ENCODE peak calls at places on chromosomes 6 and 20, in eight cellular contexts. T, X, L, R, N, J, S and H are unnamed samples.

GRCh38 chr6:2999005-2999620 is 581 bp upstream of the NQO2 start:
- DNase-seq in J (peak), L (no peak), R (no peak), X (peak), S (peak), T (peak), N (no peak), H (peak)

GRCh38 chr6:8274240-8274639 is 161.1 kb downstream of the SLC35B3 start:
- DNase-seq in N (no peak), X (no peak), L (no peak), T (no peak), J (no peak), R (no peak), S (no peak), H (no peak)

GRCh38 chr6:41039060-41039998 is at the start of gene UNC5CL:
- DNase-seq in X (peak), J (no peak), N (no peak), R (peak), L (no peak), S (no peak), T (no peak), H (peak)

GRCh38 chr20:62537649-62538292 is 62.0 kb upstream of the GATA5 start:
- DNase-seq in T (no peak), S (no peak), J (no peak), N (no peak), X (no peak), L (no peak), R (no peak), H (no peak)

GRCh38 chr20:2814587-2815051 is at the start of gene C20orf141:
- DNase-seq in T (peak), N (no peak), R (no peak), L (no peak), J (no peak), S (no peak), X (no peak), H (no peak)

GRCh38 chr6:144064402-144064830 is 31.0 kb downstream of the SF3B5 start:
- DNase-seq in X (peak), J (no peak), L (peak), T (no peak), S (peak), N (peak), R (peak), H (peak)

GRCh38 chr6:47151232-47151898 is 109.2 kb upstream of the ADGRF1 start:
- DNase-seq in R (no peak), S (no peak), J (no peak), N (no peak), X (no peak), L (no peak), T (no peak), H (no peak)

GRCh38 chr20:51696304-51697118 is 71.7 kb downstream of the ATP9A start:
- DNase-seq in N (no peak), L (no peak), R (peak), S (no peak), X (no peak), J (no peak), T (peak), H (no peak)

GRCh38 chr20:38127920-38128528 is 37.0 kb downstream of the TGM2 start:
- DNase-seq in T (no peak), J (no peak), X (no peak), L (no peak), R (no peak), N (no peak), S (no peak), H (no peak)

GRCh38 chr20:62796699-62797491 is 622 bp downstream of the MRGBP start:
- DNase-seq in L (no peak), N (peak), X (no peak), R (no peak), J (no peak), T (no peak), S (peak), H (no peak)

GRCh38 chr6:24931296-24931695 is 4.5 kb downstream of the RIPOR2 start:
- DNase-seq in L (no peak), X (no peak), T (no peak), S (no peak), N (no peak), J (no peak), R (no peak), H (peak)